ENCODE peak calls at places on chromosomes 12 and 14, in ten cellular contexts. I is activated naive CD4-positive, alpha-beta T cell treated with Interleukin-2 at 50 U/mL for 16 hours; C is pancreas; F is WERI-Rb-1; S is NCI-H1105; R is activated CD4-positive, CD25-positive, alpha-beta regulatory T cell treated with anti-CD3 and anti-CD28 coated beads, Interleukin-2, amount 50 U/mL, for 16 hours; N is GM03348; L is cardiac fibroblast; U is GM04504; A is astrocyte of the spinal cord. T is an unnamed sample.

GRCh38 chr12:9798008-9798619 is 29.2 kb upstream of the KLRF1 start:
- DNase-seq in I (peak), C (peak), F (peak), S (peak), R (peak), N (no peak), L (peak), U (peak), A (peak), T (peak)

GRCh38 chr14:71242237-71242748 is 335.0 kb downstream of the PCNX1 start:
- DNase-seq in I (no peak), C (no peak), F (no peak), S (no peak), R (no peak), N (peak), L (peak), U (peak), A (peak), T (no peak)

GRCh38 chr14:93395227-93395626 is 35.5 kb upstream of the UNC79 start:
- DNase-seq in I (no peak), C (no peak), F (no peak), S (no peak), R (no peak), N (no peak), L (no peak), U (no peak), A (no peak), T (no peak)

GRCh38 chr14:104437703-104438102 is 141.9 kb upstream of the C14orf180 start:
- DNase-seq in I (no peak), C (no peak), F (no peak), S (no peak), R (no peak), N (peak), L (no peak), U (no peak), A (no peak), T (no peak)

GRCh38 chr12:65755596-65755978 is 68.7 kb upstream of the HMGA2 start:
- DNase-seq in I (no peak), C (no peak), F (no peak), S (no peak), R (no peak), N (no peak), L (no peak), U (no peak), A (peak), T (no peak)

GRCh38 chr14:64915025-64915424 is 770 bp downstream of the CHURC1 start:
- DNase-seq in I (no peak), C (no peak), F (no peak), S (no peak), R (no peak), N (no peak), L (no peak), U (no peak), A (no peak), T (no peak)

GRCh38 chr12:26121323-26121740 is 3.5 kb downstream of the BHLHE41 start:
- DNase-seq in I (no peak), C (no peak), F (no peak), S (no peak), R (no peak), N (no peak), L (no peak), U (no peak), A (no peak), T (no peak)

GRCh38 chr12:122117979-122118378 is 39.4 kb downstream of the MLXIP start:
- DNase-seq in I (no peak), C (no peak), F (no peak), S (no peak), R (no peak), N (no peak), L (no peak), U (no peak), A (no peak), T (no peak)

GRCh38 chr12:40016960-40017359 is 88.9 kb downstream of the SLC2A13 start:
- DNase-seq in I (no peak), C (no peak), F (no peak), S (no peak), R (no peak), N (no peak), L (peak), U (no peak), A (peak), T (no peak)

GRCh38 chr14:70882771-70883492 is 24.3 kb upstream of the PCNX1 start:
- DNase-seq in I (no peak), C (no peak), F (no peak), S (no peak), R (no peak), N (peak), L (peak), U (no peak), A (peak), T (no peak)

GRCh38 chr12:106073179-106073578 is 65.6 kb downstream of the NUAK1 start:
- DNase-seq in I (no peak), C (no peak), F (no peak), S (no peak), R (no peak), N (no peak), L (no peak), U (no peak), A (no peak), T (no peak)

GRCh38 chr14:68715032-68715924 is 77.6 kb downstream of the ZFP36L1 start:
- DNase-seq in I (peak), C (no peak), F (no peak), S (no peak), R (no peak), N (no peak), L (peak), U (peak), A (peak), T (no peak)

GRCh38 chr12:70553391-70553859 is 83.8 kb downstream of the PTPRB start:
- DNase-seq in I (no peak), C (no peak), F (no peak), S (no peak), R (no peak), N (no peak), L (peak), U (no peak), A (no peak), T (no peak)

T was measured in NT2/D1.